ENCODE peak calls at places on chromosomes 11 and 22, in eight cellular contexts. One of them, this sample, is unnamed.

GRCh38 chr11:36150986-36151385 is 138.2 kb downstream of the COMMD9 start:
- DNase-seq in tibial nerve: no peak
- DNase-seq in GM12878: no peak
- DNase-seq in CD4-positive, CD25-positive, alpha-beta regulatory T cell: no peak
- DNase-seq in right lobe of liver: no peak
- DNase-seq in naive thymus-derived CD4-positive, alpha-beta T cell: no peak
- DNase-seq in mesendoderm: no peak
- DNase-seq in breast epithelium: no peak
- DNase-seq in this sample: no peak

GRCh38 chr11:95419915-95420314 is 188.9 kb upstream of the SESN3 start:
- DNase-seq in mesendoderm: no peak
- DNase-seq in CD4-positive, CD25-positive, alpha-beta regulatory T cell: no peak
- DNase-seq in GM12878: no peak
- DNase-seq in breast epithelium: no peak
- DNase-seq in tibial nerve: no peak
- DNase-seq in naive thymus-derived CD4-positive, alpha-beta T cell: no peak
- DNase-seq in right lobe of liver: no peak
- DNase-seq in this sample: no peak

GRCh38 chr11:16925495-16926065 is 88.6 kb downstream of the PLEKHA7 start:
- DNase-seq in naive thymus-derived CD4-positive, alpha-beta T cell: no peak
- DNase-seq in GM12878: no peak
- DNase-seq in tibial nerve: no peak
- DNase-seq in mesendoderm: peak; percentile 91
- DNase-seq in CD4-positive, CD25-positive, alpha-beta regulatory T cell: peak; percentile 13
- DNase-seq in breast epithelium: peak; percentile 57
- DNase-seq in right lobe of liver: peak; percentile 52
- DNase-seq in this sample: no peak

GRCh38 chr11:114321621-114322257 is 25.5 kb downstream of the NNMT start:
- DNase-seq in tibial nerve: no peak
- DNase-seq in breast epithelium: no peak
- DNase-seq in CD4-positive, CD25-positive, alpha-beta regulatory T cell: no peak
- DNase-seq in naive thymus-derived CD4-positive, alpha-beta T cell: no peak
- DNase-seq in right lobe of liver: no peak
- DNase-seq in mesendoderm: no peak
- DNase-seq in GM12878: no peak
- DNase-seq in this sample: no peak

GRCh38 chr11:124069429-124070401 is 28.6 kb upstream of the OR10G7 start:
- DNase-seq in right lobe of liver: peak; percentile 64
- DNase-seq in tibial nerve: no peak
- DNase-seq in mesendoderm: peak; percentile 92
- DNase-seq in naive thymus-derived CD4-positive, alpha-beta T cell: no peak
- DNase-seq in CD4-positive, CD25-positive, alpha-beta regulatory T cell: peak; percentile 76
- DNase-seq in breast epithelium: no peak
- DNase-seq in GM12878: peak; percentile 13
- DNase-seq in this sample: peak; percentile 77

GRCh38 chr22:36546092-36546804 is 17.3 kb upstream of the EIF3D start:
- DNase-seq in right lobe of liver: no peak
- DNase-seq in mesendoderm: peak; percentile 90
- DNase-seq in GM12878: no peak
- DNase-seq in tibial nerve: no peak
- DNase-seq in naive thymus-derived CD4-positive, alpha-beta T cell: no peak
- DNase-seq in CD4-positive, CD25-positive, alpha-beta regulatory T cell: peak; percentile 59
- DNase-seq in breast epithelium: no peak
- DNase-seq in this sample: peak; percentile 81

GRCh38 chr22:37931893-37932389 is 21.5 kb downstream of the C22orf23 start:
- DNase-seq in naive thymus-derived CD4-positive, alpha-beta T cell: no peak
- DNase-seq in breast epithelium: no peak
- DNase-seq in GM12878: no peak
- DNase-seq in right lobe of liver: no peak
- DNase-seq in CD4-positive, CD25-positive, alpha-beta regulatory T cell: no peak
- DNase-seq in tibial nerve: no peak
- DNase-seq in mesendoderm: peak; percentile 26
- DNase-seq in this sample: no peak

GRCh38 chr22:42340695-42341383 is 70.4 kb upstream of the TCF20 start:
- DNase-seq in mesendoderm: peak; percentile 64
- DNase-seq in CD4-positive, CD25-positive, alpha-beta regulatory T cell: no peak
- DNase-seq in naive thymus-derived CD4-positive, alpha-beta T cell: no peak
- DNase-seq in right lobe of liver: no peak
- DNase-seq in GM12878: no peak
- DNase-seq in breast epithelium: no peak
- DNase-seq in tibial nerve: no peak
- DNase-seq in this sample: no peak

GRCh38 chr22:45804319-45804985 is 132.8 kb downstream of the ATXN10 start:
- DNase-seq in breast epithelium: no peak
- DNase-seq in right lobe of liver: no peak
- DNase-seq in GM12878: no peak
- DNase-seq in naive thymus-derived CD4-positive, alpha-beta T cell: no peak
- DNase-seq in CD4-positive, CD25-positive, alpha-beta regulatory T cell: no peak
- DNase-seq in mesendoderm: no peak
- DNase-seq in tibial nerve: no peak
- DNase-seq in this sample: no peak

GRCh38 chr11:122656073-122656630 is 630 bp downstream of the UBASH3B start:
- DNase-seq in mesendoderm: peak; percentile 60
- DNase-seq in right lobe of liver: peak; percentile 69
- DNase-seq in breast epithelium: peak; percentile 54
- DNase-seq in CD4-positive, CD25-positive, alpha-beta regulatory T cell: peak; percentile 48
- DNase-seq in tibial nerve: peak; percentile 11
- DNase-seq in naive thymus-derived CD4-positive, alpha-beta T cell: peak; percentile 37
- DNase-seq in GM12878: no peak
- DNase-seq in this sample: peak; percentile 21

GRCh38 chr11:68977781-68978625 is 2.8 kb downstream of the MRGPRD start:
- DNase-seq in tibial nerve: no peak
- DNase-seq in breast epithelium: peak; percentile 6
- DNase-seq in right lobe of liver: no peak
- DNase-seq in naive thymus-derived CD4-positive, alpha-beta T cell: no peak
- DNase-seq in mesendoderm: no peak
- DNase-seq in GM12878: no peak
- DNase-seq in CD4-positive, CD25-positive, alpha-beta regulatory T cell: no peak
- DNase-seq in this sample: no peak

GRCh38 chr11:87493516-87493915 is 455.8 kb downstream of the TMEM135 start:
- DNase-seq in tibial nerve: no peak
- DNase-seq in CD4-positive, CD25-positive, alpha-beta regulatory T cell: no peak
- DNase-seq in mesendoderm: peak; percentile 94
- DNase-seq in GM12878: no peak
- DNase-seq in right lobe of liver: no peak
- DNase-seq in naive thymus-derived CD4-positive, alpha-beta T cell: no peak
- DNase-seq in breast epithelium: no peak
- DNase-seq in this sample: no peak

GRCh38 chr11:60942207-60942606 is 9.8 kb downstream of the SLC15A3 start:
- DNase-seq in CD4-positive, CD25-positive, alpha-beta regulatory T cell: no peak
- DNase-seq in right lobe of liver: no peak
- DNase-seq in naive thymus-derived CD4-positive, alpha-beta T cell: no peak
- DNase-seq in breast epithelium: peak; percentile 73
- DNase-seq in GM12878: no peak
- DNase-seq in tibial nerve: no peak
- DNase-seq in mesendoderm: no peak
- DNase-seq in this sample: no peak

DNA sequence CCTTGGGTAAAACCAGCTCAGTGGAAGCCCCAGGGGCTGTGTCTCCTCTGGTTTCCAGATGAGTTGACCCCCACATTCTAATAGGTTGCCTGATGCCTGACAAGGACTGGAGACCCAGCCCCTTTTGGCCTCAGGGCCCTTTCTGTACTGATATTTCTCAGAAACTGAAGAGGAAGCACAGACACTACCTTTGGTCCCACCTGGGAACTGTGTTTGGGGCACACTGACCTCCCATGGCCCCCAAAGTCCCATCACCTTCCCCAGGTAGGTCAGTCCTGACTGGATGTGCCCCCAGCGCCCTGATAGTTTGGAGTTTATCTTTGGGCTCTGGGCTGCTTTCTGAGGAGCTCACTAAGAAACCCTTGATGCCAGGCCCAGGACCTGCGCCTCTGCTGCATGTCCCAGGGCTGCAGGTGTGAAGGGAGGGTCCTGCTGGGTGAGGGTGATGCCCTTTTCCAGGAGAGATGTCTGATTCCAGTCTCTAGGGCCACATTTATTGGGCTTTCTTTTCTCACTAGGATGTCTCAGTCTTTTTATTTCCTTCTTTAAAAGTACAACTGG is 106.7 kb downstream of the GGTLC2 start:
- DNase-seq in right lobe of liver: no peak
- DNase-seq in naive thymus-derived CD4-positive, alpha-beta T cell: no peak
- DNase-seq in GM12878: no peak
- DNase-seq in tibial nerve: no peak
- DNase-seq in CD4-positive, CD25-positive, alpha-beta regulatory T cell: no peak
- DNase-seq in breast epithelium: no peak
- DNase-seq in mesendoderm: no peak
- DNase-seq in this sample: no peak
- H3K4me1 ChIP-seq in right lobe of liver: peaks cover 21% of the 10 kb centered on the region
- H3K4me1 ChIP-seq in naive thymus-derived CD4-positive, alpha-beta T cell: peaks cover 11% of the 10 kb centered on the region
- H3K4me1 ChIP-seq in GM12878: no peaks in the 10 kb centered on the region
- H3K4me1 ChIP-seq in tibial nerve: no peaks in the 10 kb centered on the region
- H3K4me1 ChIP-seq in CD4-positive, CD25-positive, alpha-beta regulatory T cell: peaks cover 32% of the 10 kb centered on the region
- H3K4me1 ChIP-seq in breast epithelium: no peaks in the 10 kb centered on the region
- H3K4me1 ChIP-seq in mesendoderm: no peaks in the 10 kb centered on the region
- H3K4me1 ChIP-seq in this sample: no peaks in the 10 kb centered on the region

GRCh38 chr11:47494996-47495855 is 46.3 kb upstream of the RAPSN start:
- DNase-seq in tibial nerve: no peak
- DNase-seq in GM12878: no peak
- DNase-seq in breast epithelium: no peak
- DNase-seq in right lobe of liver: no peak
- DNase-seq in mesendoderm: peak; percentile 35
- DNase-seq in CD4-positive, CD25-positive, alpha-beta regulatory T cell: no peak
- DNase-seq in naive thymus-derived CD4-positive, alpha-beta T cell: no peak
- DNase-seq in this sample: peak; percentile 37
- H3K4me3 ChIP-seq in tibial nerve: no peak overlapping the region
- H3K4me3 ChIP-seq in GM12878: no peak overlapping the region
- H3K4me3 ChIP-seq in breast epithelium: no peak overlapping the region
- H3K4me3 ChIP-seq in right lobe of liver: no peak overlapping the region
- H3K4me3 ChIP-seq in mesendoderm: no peak overlapping the region
- H3K4me3 ChIP-seq in CD4-positive, CD25-positive, alpha-beta regulatory T cell: no peak overlapping the region
- H3K4me3 ChIP-seq in naive thymus-derived CD4-positive, alpha-beta T cell: no peak overlapping the region
- H3K4me3 ChIP-seq in this sample: no peak overlapping the region

GRCh38 chr22:40449676-40450035 is 79.3 kb downstream of the SGSM3 start:
- DNase-seq in GM12878: no peak
- DNase-seq in mesendoderm: no peak
- DNase-seq in tibial nerve: no peak
- DNase-seq in right lobe of liver: no peak
- DNase-seq in naive thymus-derived CD4-positive, alpha-beta T cell: no peak
- DNase-seq in CD4-positive, CD25-positive, alpha-beta regulatory T cell: no peak
- DNase-seq in breast epithelium: no peak
- DNase-seq in this sample: no peak
- H3K4me1 ChIP-seq in GM12878: peaks cover 3% of the 10 kb centered on the region
- H3K4me1 ChIP-seq in mesendoderm: peaks cover 7% of the 10 kb centered on the region
- H3K4me1 ChIP-seq in tibial nerve: peaks cover 38% of the 10 kb centered on the region
- H3K4me1 ChIP-seq in right lobe of liver: no peaks in the 10 kb centered on the region
- H3K4me1 ChIP-seq in naive thymus-derived CD4-positive, alpha-beta T cell: peaks cover 62% of the 10 kb centered on the region
- H3K4me1 ChIP-seq in CD4-positive, CD25-positive, alpha-beta regulatory T cell: peaks cover 50% of the 10 kb centered on the region
- H3K4me1 ChIP-seq in breast epithelium: peaks cover 7% of the 10 kb centered on the region
- H3K4me1 ChIP-seq in this sample: peaks cover 14% of the 10 kb centered on the region

GRCh38 chr22:23847991-23848864 is 9.4 kb upstream of the DERL3 start:
- DNase-seq in breast epithelium: no peak
- DNase-seq in GM12878: no peak
- DNase-seq in CD4-positive, CD25-positive, alpha-beta regulatory T cell: no peak
- DNase-seq in mesendoderm: peak; percentile 61
- DNase-seq in tibial nerve: no peak
- DNase-seq in naive thymus-derived CD4-positive, alpha-beta T cell: no peak
- DNase-seq in right lobe of liver: no peak
- DNase-seq in this sample: no peak
- H3K4me3 ChIP-seq in breast epithelium: no peak overlapping the region
- H3K4me3 ChIP-seq in GM12878: no peak overlapping the region
- H3K4me3 ChIP-seq in CD4-positive, CD25-positive, alpha-beta regulatory T cell: no peak overlapping the region
- H3K4me3 ChIP-seq in mesendoderm: no peak overlapping the region
- H3K4me3 ChIP-seq in tibial nerve: no peak overlapping the region
- H3K4me3 ChIP-seq in naive thymus-derived CD4-positive, alpha-beta T cell: no peak overlapping the region
- H3K4me3 ChIP-seq in right lobe of liver: no peak overlapping the region
- H3K4me3 ChIP-seq in this sample: no peak overlapping the region

GRCh38 chr11:81548123-81548522 is 1185.5 kb downstream of the FAM181B start:
- DNase-seq in tibial nerve: no peak
- DNase-seq in breast epithelium: no peak
- DNase-seq in GM12878: no peak
- DNase-seq in naive thymus-derived CD4-positive, alpha-beta T cell: no peak
- DNase-seq in CD4-positive, CD25-positive, alpha-beta regulatory T cell: no peak
- DNase-seq in mesendoderm: no peak
- DNase-seq in right lobe of liver: no peak
- DNase-seq in this sample: no peak
- H3K4me1 ChIP-seq in tibial nerve: no peaks in the 10 kb centered on the region
- H3K4me1 ChIP-seq in breast epithelium: no peaks in the 10 kb centered on the region
- H3K4me1 ChIP-seq in GM12878: no peaks in the 10 kb centered on the region
- H3K4me1 ChIP-seq in naive thymus-derived CD4-positive, alpha-beta T cell: no peaks in the 10 kb centered on the region
- H3K4me1 ChIP-seq in CD4-positive, CD25-positive, alpha-beta regulatory T cell: no peaks in the 10 kb centered on the region
- H3K4me1 ChIP-seq in mesendoderm: no peaks in the 10 kb centered on the region
- H3K4me1 ChIP-seq in right lobe of liver: no peaks in the 10 kb centered on the region
- H3K4me1 ChIP-seq in this sample: no peaks in the 10 kb centered on the region

GRCh38 chr11:112163875-112164521 is at the start of gene IL18:
- DNase-seq in naive thymus-derived CD4-positive, alpha-beta T cell: no peak
- DNase-seq in tibial nerve: peak; percentile 33
- DNase-seq in CD4-positive, CD25-positive, alpha-beta regulatory T cell: no peak
- DNase-seq in mesendoderm: peak; percentile 56
- DNase-seq in breast epithelium: no peak
- DNase-seq in GM12878: no peak
- DNase-seq in right lobe of liver: peak; percentile 70
- DNase-seq in this sample: no peak
- H3K4me3 ChIP-seq in naive thymus-derived CD4-positive, alpha-beta T cell: no peak within 1 kb of the TSS
- H3K4me3 ChIP-seq in tibial nerve: peak within 1 kb of the TSS; percentile 26
- H3K4me3 ChIP-seq in CD4-positive, CD25-positive, alpha-beta regulatory T cell: no peak within 1 kb of the TSS
- H3K4me3 ChIP-seq in mesendoderm: no peak within 1 kb of the TSS
- H3K4me3 ChIP-seq in breast epithelium: peak within 1 kb of the TSS; percentile 12
- H3K4me3 ChIP-seq in GM12878: no peak within 1 kb of the TSS
- H3K4me3 ChIP-seq in right lobe of liver: no peak within 1 kb of the TSS
- H3K4me3 ChIP-seq in this sample: no peak within 1 kb of the TSS